ENCODE peak calls at places on chromosomes 3 and 15, in eight cellular contexts. One of them, this sample, is unnamed. For H3K4me1, the result is how much of the 10 kb centered on the place peaks cover.

GRCh38 chr3:60250810-60251209 is 1000.4 kb downstream of the FHIT start:
- DNase-seq in right atrium auricular region: no peak
- DNase-seq in heart left ventricle: no peak
- DNase-seq in kidney: no peak
- DNase-seq in neuronal stem cell: no peak
- DNase-seq in hepatocyte: no peak
- DNase-seq in aorta: no peak
- DNase-seq in mesendoderm: no peak
- DNase-seq in this sample: no peak

GRCh38 chr15:39786444-39787056 is 3.9 kb upstream of the FSIP1 start:
- DNase-seq in right atrium auricular region: no peak
- DNase-seq in heart left ventricle: no peak
- DNase-seq in kidney: no peak
- DNase-seq in neuronal stem cell: peak
- DNase-seq in hepatocyte: peak
- DNase-seq in aorta: no peak
- DNase-seq in mesendoderm: peak
- DNase-seq in this sample: no peak

GRCh38 chr3:40211579-40211978 is 97.9 kb upstream of the EIF1B start:
- DNase-seq in right atrium auricular region: no peak
- DNase-seq in heart left ventricle: no peak
- DNase-seq in kidney: no peak
- DNase-seq in neuronal stem cell: no peak
- DNase-seq in hepatocyte: no peak
- DNase-seq in aorta: no peak
- DNase-seq in mesendoderm: no peak
- DNase-seq in this sample: no peak

GRCh38 chr3:146209371-146209770 is 41.5 kb downstream of the PLSCR4 start:
- DNase-seq in right atrium auricular region: no peak
- DNase-seq in heart left ventricle: no peak
- DNase-seq in kidney: no peak
- DNase-seq in neuronal stem cell: no peak
- DNase-seq in hepatocyte: no peak
- DNase-seq in aorta: no peak
- DNase-seq in mesendoderm: no peak
- DNase-seq in this sample: no peak

GRCh38 chr3:42552830-42553229 is 28.9 kb downstream of the SEC22C start:
- DNase-seq in right atrium auricular region: no peak
- DNase-seq in heart left ventricle: no peak
- DNase-seq in kidney: no peak
- DNase-seq in neuronal stem cell: no peak
- DNase-seq in hepatocyte: no peak
- DNase-seq in aorta: no peak
- DNase-seq in mesendoderm: no peak
- DNase-seq in this sample: no peak

GRCh38 chr3:15220661-15221060 is 14.6 kb downstream of the CAPN7 start:
- DNase-seq in right atrium auricular region: no peak
- DNase-seq in heart left ventricle: no peak
- DNase-seq in kidney: no peak
- DNase-seq in neuronal stem cell: no peak
- DNase-seq in hepatocyte: no peak
- DNase-seq in aorta: no peak
- DNase-seq in mesendoderm: no peak
- DNase-seq in this sample: no peak

GRCh38 chr15:64247906-64248541 is 85.2 kb upstream of the PPIB start:
- DNase-seq in right atrium auricular region: no peak
- DNase-seq in heart left ventricle: no peak
- DNase-seq in kidney: no peak
- DNase-seq in neuronal stem cell: peak
- DNase-seq in hepatocyte: peak
- DNase-seq in aorta: no peak
- DNase-seq in mesendoderm: peak
- DNase-seq in this sample: no peak

GRCh38 chr15:68590721-68591389 is 12.1 kb downstream of the CORO2B start:
- DNase-seq in right atrium auricular region: no peak
- DNase-seq in heart left ventricle: no peak
- DNase-seq in kidney: no peak
- DNase-seq in neuronal stem cell: no peak
- DNase-seq in hepatocyte: no peak
- DNase-seq in aorta: peak
- DNase-seq in mesendoderm: no peak
- DNase-seq in this sample: no peak

GRCh38 chr3:124812291-124813265 is 74.6 kb downstream of the ITGB5 start:
- DNase-seq in right atrium auricular region: peak
- DNase-seq in heart left ventricle: peak
- DNase-seq in kidney: peak
- DNase-seq in neuronal stem cell: no peak
- DNase-seq in hepatocyte: peak
- DNase-seq in aorta: peak
- DNase-seq in mesendoderm: peak
- DNase-seq in this sample: peak

GRCh38 chr3:171101982-171102610 is 75.6 kb upstream of the SLC2A2 start:
- DNase-seq in right atrium auricular region: no peak
- DNase-seq in heart left ventricle: no peak
- DNase-seq in kidney: no peak
- DNase-seq in neuronal stem cell: no peak
- DNase-seq in hepatocyte: no peak
- DNase-seq in aorta: no peak
- DNase-seq in mesendoderm: no peak
- DNase-seq in this sample: no peak

GRCh38 chr3:17304969-17305368 is 420.2 kb downstream of the PLCL2 start:
- DNase-seq in right atrium auricular region: no peak
- DNase-seq in heart left ventricle: no peak
- DNase-seq in kidney: no peak
- DNase-seq in neuronal stem cell: no peak
- DNase-seq in hepatocyte: no peak
- DNase-seq in aorta: no peak
- DNase-seq in mesendoderm: no peak
- DNase-seq in this sample: no peak

GRCh38 chr3:45771831-45772230 is 24.5 kb downstream of the SLC6A20 start:
- DNase-seq in right atrium auricular region: no peak
- DNase-seq in heart left ventricle: no peak
- DNase-seq in kidney: no peak
- DNase-seq in neuronal stem cell: no peak
- DNase-seq in hepatocyte: no peak
- DNase-seq in aorta: no peak
- DNase-seq in mesendoderm: no peak
- DNase-seq in this sample: no peak

GRCh38 chr3:98259707-98260106 is 4.3 kb upstream of the OR5H6 start:
- DNase-seq in right atrium auricular region: no peak
- DNase-seq in heart left ventricle: no peak
- DNase-seq in kidney: no peak
- DNase-seq in neuronal stem cell: no peak
- DNase-seq in hepatocyte: no peak
- DNase-seq in aorta: no peak
- DNase-seq in mesendoderm: peak
- DNase-seq in this sample: no peak

GRCh38 chr15:25899870-25900269 is 36.7 kb upstream of the ATP10A start:
- DNase-seq in right atrium auricular region: no peak
- DNase-seq in heart left ventricle: no peak
- DNase-seq in kidney: no peak
- DNase-seq in neuronal stem cell: no peak
- DNase-seq in hepatocyte: no peak
- DNase-seq in aorta: no peak
- DNase-seq in mesendoderm: no peak
- DNase-seq in this sample: no peak

GRCh38 chr15:57570340-57570739 is 21.4 kb upstream of the MYZAP start:
- DNase-seq in right atrium auricular region: no peak
- DNase-seq in heart left ventricle: no peak
- DNase-seq in kidney: no peak
- DNase-seq in neuronal stem cell: no peak
- DNase-seq in hepatocyte: no peak
- DNase-seq in aorta: no peak
- DNase-seq in mesendoderm: no peak
- DNase-seq in this sample: no peak

GRCh38 chr3:164387236-164387635 is 691.1 kb downstream of the SI start:
- DNase-seq in right atrium auricular region: no peak
- DNase-seq in heart left ventricle: no peak
- DNase-seq in kidney: no peak
- DNase-seq in neuronal stem cell: no peak
- DNase-seq in hepatocyte: no peak
- DNase-seq in aorta: no peak
- DNase-seq in mesendoderm: peak
- DNase-seq in this sample: no peak

GRCh38 chr15:78951841-78952238 is 7.0 kb upstream of the CTSH start:
- DNase-seq in right atrium auricular region: no peak
- DNase-seq in heart left ventricle: no peak
- DNase-seq in kidney: no peak
- DNase-seq in neuronal stem cell: no peak
- DNase-seq in hepatocyte: peak
- DNase-seq in aorta: no peak
- DNase-seq in mesendoderm: peak
- DNase-seq in this sample: no peak

GRCh38 chr15:74413350-74414080 is 20.2 kb downstream of the SEMA7A start:
- DNase-seq in right atrium auricular region: no peak
- DNase-seq in heart left ventricle: no peak
- DNase-seq in kidney: no peak
- DNase-seq in neuronal stem cell: no peak
- DNase-seq in hepatocyte: no peak
- DNase-seq in aorta: no peak
- DNase-seq in mesendoderm: no peak
- DNase-seq in this sample: no peak

GRCh38 chr3:52504977-52505376 is 9.8 kb downstream of the STAB1 start:
- DNase-seq in right atrium auricular region: no peak
- DNase-seq in heart left ventricle: no peak
- DNase-seq in kidney: no peak
- DNase-seq in neuronal stem cell: no peak
- DNase-seq in hepatocyte: no peak
- DNase-seq in aorta: no peak
- DNase-seq in mesendoderm: no peak
- DNase-seq in this sample: no peak
- H3K4me1 ChIP-seq in right atrium auricular region: under half
- H3K4me1 ChIP-seq in heart left ventricle: under half
- H3K4me1 ChIP-seq in kidney: under half
- H3K4me1 ChIP-seq in neuronal stem cell: under half
- H3K4me1 ChIP-seq in hepatocyte: under half
- H3K4me1 ChIP-seq in aorta: under half
- H3K4me1 ChIP-seq in mesendoderm: under half
- H3K4me1 ChIP-seq in this sample: under half

DNA sequence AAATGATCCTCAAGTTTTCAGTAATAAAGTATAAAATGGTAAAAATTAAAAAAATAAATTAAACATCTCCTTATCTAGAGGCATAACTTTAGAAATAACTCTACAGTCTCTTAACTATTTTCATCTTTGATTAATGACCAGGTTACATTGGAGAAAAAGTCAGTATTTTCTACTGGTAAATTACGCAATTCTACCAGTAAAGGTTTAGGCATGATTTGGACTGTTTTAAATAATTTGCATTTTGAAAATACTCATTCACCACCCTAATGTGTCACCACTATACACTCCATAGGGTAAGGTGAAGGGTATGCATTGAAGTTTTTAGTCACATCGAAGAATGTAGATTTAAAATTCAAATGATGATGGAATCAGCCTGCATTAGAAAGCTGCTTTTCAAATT is 45.9 kb upstream of the BCHE start:
- DNase-seq in right atrium auricular region: no peak
- DNase-seq in heart left ventricle: no peak
- DNase-seq in kidney: no peak
- DNase-seq in neuronal stem cell: no peak
- DNase-seq in hepatocyte: no peak
- DNase-seq in aorta: no peak
- DNase-seq in mesendoderm: no peak
- DNase-seq in this sample: no peak
- H3K4me3 ChIP-seq in right atrium auricular region: no peak
- H3K4me3 ChIP-seq in heart left ventricle: no peak
- H3K4me3 ChIP-seq in kidney: no peak
- H3K4me3 ChIP-seq in neuronal stem cell: no peak
- H3K4me3 ChIP-seq in hepatocyte: no peak
- H3K4me3 ChIP-seq in aorta: no peak
- H3K4me3 ChIP-seq in mesendoderm: no peak
- H3K4me3 ChIP-seq in this sample: no peak

GRCh38 chr3:69082805-69083204 is 1.9 kb upstream of the ARL6IP5 start:
- DNase-seq in right atrium auricular region: no peak
- DNase-seq in heart left ventricle: no peak
- DNase-seq in kidney: no peak
- DNase-seq in neuronal stem cell: no peak
- DNase-seq in hepatocyte: peak
- DNase-seq in aorta: no peak
- DNase-seq in mesendoderm: no peak
- DNase-seq in this sample: no peak
- H3K4me1 ChIP-seq in right atrium auricular region: half or more
- H3K4me1 ChIP-seq in heart left ventricle: under half
- H3K4me1 ChIP-seq in kidney: under half
- H3K4me1 ChIP-seq in neuronal stem cell: under half
- H3K4me1 ChIP-seq in hepatocyte: half or more
- H3K4me1 ChIP-seq in aorta: under half
- H3K4me1 ChIP-seq in mesendoderm: under half
- H3K4me1 ChIP-seq in this sample: half or more

GRCh38 chr3:72889310-72890165 is 1.7 kb downstream of the GXYLT2 start:
- DNase-seq in right atrium auricular region: no peak
- DNase-seq in heart left ventricle: no peak
- DNase-seq in kidney: no peak
- DNase-seq in neuronal stem cell: no peak
- DNase-seq in hepatocyte: no peak
- DNase-seq in aorta: no peak
- DNase-seq in mesendoderm: no peak
- DNase-seq in this sample: no peak
- H3K4me3 ChIP-seq in right atrium auricular region: peak
- H3K4me3 ChIP-seq in heart left ventricle: peak
- H3K4me3 ChIP-seq in kidney: no peak
- H3K4me3 ChIP-seq in neuronal stem cell: no peak
- H3K4me3 ChIP-seq in hepatocyte: peak
- H3K4me3 ChIP-seq in aorta: peak
- H3K4me3 ChIP-seq in mesendoderm: no peak
- H3K4me3 ChIP-seq in this sample: peak

This sample was measured in heart right ventricle.